ENCODE peak calls at places on chromosome 7, in five cellular contexts. X, O, V, I and Z are unnamed samples.

GRCh38 chr7:5692845-5693278 is 88.6 kb downstream of the RNF216 start:
- DNase-seq in X (no peak), O (no peak), V (no peak), I (no peak), Z (peak)

GRCh38 chr7:120867932-120868331 is 10.0 kb upstream of the TSPAN12 start:
- DNase-seq in X (no peak), O (no peak), V (no peak), I (no peak), Z (no peak)

GRCh38 chr7:2237109-2237602 is 4.4 kb upstream of the MAD1L1 start:
- DNase-seq in X (no peak), O (no peak), V (no peak), I (no peak), Z (no peak)

GRCh38 chr7:2527505-2528464 is 8.2 kb downstream of the LFNG start:
- DNase-seq in X (peak), O (no peak), V (no peak), I (no peak), Z (peak)

GRCh38 chr7:88092676-88092999 is 127.2 kb downstream of the SRI start:
- DNase-seq in X (no peak), O (no peak), V (no peak), I (no peak), Z (no peak)

GRCh38 chr7:79593819-79594218 is 140.4 kb upstream of the MAGI2 start:
- DNase-seq in X (no peak), O (no peak), V (no peak), I (no peak), Z (no peak)

GRCh38 chr7:41869091-41869490 is 166.2 kb upstream of the INHBA start:
- DNase-seq in X (no peak), O (no peak), V (no peak), I (no peak), Z (no peak)

GRCh38 chr7:77265666-77266065 is 66.0 kb upstream of the FGL2 start:
- DNase-seq in X (no peak), O (no peak), V (no peak), I (no peak), Z (no peak)

GRCh38 chr7:141617280-141617679 is 66.1 kb downstream of the AGK start:
- DNase-seq in X (no peak), O (no peak), V (no peak), I (no peak), Z (no peak)

GRCh38 chr7:136947347-136947746 is 78.9 kb downstream of the CHRM2 start:
- DNase-seq in X (no peak), O (no peak), V (no peak), I (no peak), Z (no peak)

GRCh38 chr7:132398253-132398913 is 177.9 kb downstream of the PLXNA4 start:
- DNase-seq in X (no peak), O (no peak), V (no peak), I (no peak), Z (no peak)

GRCh38 chr7:16396766-16397496 is 24.4 kb downstream of the CRPPA start:
- DNase-seq in X (no peak), O (no peak), V (no peak), I (no peak), Z (no peak)

GRCh38 chr7:130273863-130274262 is 7.2 kb downstream of the CPA2 start:
- DNase-seq in X (no peak), O (no peak), V (no peak), I (no peak), Z (no peak)

GRCh38 chr7:38840736-38841460 is 68.1 kb downstream of the VPS41 start:
- DNase-seq in X (no peak), O (no peak), V (no peak), I (no peak), Z (no peak)

GRCh38 chr7:64999165-65000004 is 7.1 kb downstream of the ERV3-1 start:
- DNase-seq in X (no peak), O (no peak), V (no peak), I (no peak), Z (peak)

GRCh38 chr7:156123362-156123761 is 311.1 kb upstream of the SHH start:
- DNase-seq in X (no peak), O (no peak), V (no peak), I (no peak), Z (no peak)

GRCh38 chr7:151121380-151122170 is 35.3 kb downstream of the AGAP3 start:
- DNase-seq in X (no peak), O (no peak), V (no peak), I (no peak), Z (no peak)